ENCODE peak calls at places on chromosomes 11 and 22, in nine cellular contexts. I, X, F, A, T, C, G, D and H are unnamed samples.

GRCh38 chr22:18962308-18962635 is 26.2 kb upstream of the PRODH start:
- DNase-seq in I (no peak), X (no peak), F (no peak), A (no peak), T (no peak), C (no peak), G (no peak), D (no peak), H (no peak)

GRCh38 chr11:67345949-67346819 is 7.2 kb downstream of the POLD4 start:
- DNase-seq in I (peak; percentile 97), X (peak; percentile 29), F (peak; percentile 57), A (no peak), T (peak; percentile 77), C (no peak), G (peak; percentile 37), D (no peak), H (peak; percentile 22)

GRCh38 chr11:68021167-68021787 is 9.2 kb upstream of the NDUFS8 start:
- DNase-seq in I (peak; percentile 81), X (peak; percentile 24), F (peak; percentile 56), A (no peak), T (peak; percentile 38), C (no peak), G (no peak), D (no peak), H (no peak)

GRCh38 chr22:43158778-43159483 is 7.6 kb downstream of the TSPO start:
- DNase-seq in I (no peak), X (no peak), F (no peak), A (no peak), T (no peak), C (no peak), G (no peak), D (no peak), H (no peak)

GRCh38 chr11:91163619-91164451 is 941.0 kb upstream of the CHORDC1 start:
- DNase-seq in I (peak; percentile 44), X (peak; percentile 25), F (no peak), A (no peak), T (peak; percentile 18), C (no peak), G (no peak), D (no peak), H (no peak)

GRCh38 chr22:46070215-46070721 is 80.1 kb upstream of the PPARA start:
- DNase-seq in I (peak; percentile 80), X (peak; percentile 16), F (peak; percentile 82), A (no peak), T (peak; percentile 74), C (peak; percentile 91), G (no peak), D (no peak), H (no peak)

GRCh38 chr11:18566406-18566805 is 22.1 kb downstream of the UEVLD start:
- DNase-seq in I (no peak), X (no peak), F (no peak), A (no peak), T (no peak), C (no peak), G (no peak), D (no peak), H (no peak)

GRCh38 chr11:116972692-116973091 is 125.5 kb downstream of the SIK3 start:
- DNase-seq in I (peak; percentile 19), X (no peak), F (no peak), A (no peak), T (no peak), C (no peak), G (no peak), D (no peak), H (no peak)

GRCh38 chr22:41485033-41485432 is 16.1 kb downstream of the ACO2 start:
- DNase-seq in I (no peak), X (no peak), F (no peak), A (no peak), T (no peak), C (no peak), G (no peak), D (no peak), H (no peak)

GRCh38 chr11:96328395-96329010 is 14.5 kb downstream of the MAML2 start:
- DNase-seq in I (no peak), X (no peak), F (no peak), A (no peak), T (peak; percentile 34), C (no peak), G (no peak), D (no peak), H (no peak)

GRCh38 chr11:1502168-1502955 is 15.8 kb upstream of the MOB2 start:
- DNase-seq in I (no peak), X (no peak), F (no peak), A (no peak), T (no peak), C (no peak), G (no peak), D (no peak), H (no peak)

GRCh38 chr22:24580276-24580675 is 12.6 kb downstream of the LRRC75B start:
- DNase-seq in I (no peak), X (no peak), F (no peak), A (no peak), T (peak; percentile 81), C (no peak), G (no peak), D (peak; percentile 78), H (no peak)

GRCh38 chr11:776459-777287 is 614 bp downstream of the GATD1 start:
- DNase-seq in I (no peak), X (peak; percentile 90), F (no peak), A (peak; percentile 62), T (peak; percentile 33), C (peak; percentile 70), G (no peak), D (no peak), H (no peak)

GRCh38 chr11:22415481-22415880 is 77.3 kb downstream of the SLC17A6 start:
- DNase-seq in I (no peak), X (no peak), F (no peak), A (no peak), T (no peak), C (no peak), G (no peak), D (no peak), H (no peak)

GRCh38 chr11:62132188-62132587 is 8.4 kb downstream of the INCENP start:
- DNase-seq in I (no peak), X (no peak), F (no peak), A (peak; percentile 3), T (no peak), C (no peak), G (no peak), D (no peak), H (no peak)

GRCh38 chr22:17214416-17215043 is 4.7 kb downstream of the ADA2 start:
- DNase-seq in I (no peak), X (no peak), F (no peak), A (no peak), T (no peak), C (no peak), G (no peak), D (no peak), H (no peak)

GRCh38 chr22:17213976-17214375 is 5.3 kb downstream of the ADA2 start:
- DNase-seq in I (peak; percentile 24), X (peak; percentile 59), F (peak; percentile 67), A (no peak), T (peak; percentile 64), C (peak; percentile 70), G (peak; percentile 29), D (no peak), H (no peak)

GRCh38 chr22:17222503-17222902 is 3.3 kb upstream of the ADA2 start:
- DNase-seq in I (no peak), X (no peak), F (no peak), A (no peak), T (no peak), C (no peak), G (no peak), D (no peak), H (no peak)

GRCh38 chr22:17217179-17217578 is 2.1 kb downstream of the ADA2 start:
- DNase-seq in I (no peak), X (no peak), F (no peak), A (no peak), T (no peak), C (no peak), G (peak; percentile 33), D (no peak), H (peak; percentile 73)

DNA sequence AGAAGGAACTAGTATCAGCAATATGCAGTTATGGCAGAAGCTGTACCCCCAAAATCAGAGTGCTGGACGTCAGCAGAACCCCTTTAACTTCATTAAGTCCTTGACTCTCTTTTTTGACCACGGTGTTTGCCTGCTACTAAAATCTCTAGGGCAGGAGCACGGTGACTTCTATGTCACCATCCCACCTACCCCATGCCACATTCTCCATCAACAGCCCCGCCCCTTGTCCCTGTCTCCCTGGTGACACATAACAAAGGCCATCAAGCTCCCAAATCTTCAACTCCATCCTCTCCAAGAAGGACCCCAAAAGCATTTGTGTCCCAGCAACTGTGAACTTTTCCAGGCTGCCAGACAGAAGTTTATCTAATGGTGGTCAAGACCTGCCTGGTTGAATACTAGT is 894 bp downstream of the ADA2 start:
- DNase-seq in I (no peak), X (no peak), F (no peak), A (no peak), T (no peak), C (no peak), G (no peak), D (no peak), H (no peak)
- H3K4me3 ChIP-seq in I (no peak overlapping the region), X (no peak overlapping the region), F (no peak overlapping the region), A (no peak overlapping the region), T (no peak overlapping the region), C (peak overlapping the region; percentile 25), G (peak overlapping the region; percentile 94), D (no peak overlapping the region), H (peak overlapping the region; percentile 89)

GRCh38 chr22:22208657-22209056 is 35.9 kb upstream of the VPREB1 start:
- DNase-seq in I (no peak), X (no peak), F (no peak), A (no peak), T (no peak), C (no peak), G (no peak), D (no peak), H (no peak)
- H3K4me3 ChIP-seq in I (no peak overlapping the region), X (no peak overlapping the region), F (no peak overlapping the region), A (no peak overlapping the region), T (no peak overlapping the region), C (no peak overlapping the region), G (no peak overlapping the region), D (no peak overlapping the region), H (no peak overlapping the region)

GRCh38 chr22:36029406-36029755 is 757 bp upstream of the RBFOX2 start:
- DNase-seq in I (no peak), X (no peak), F (no peak), A (no peak), T (no peak), C (no peak), G (no peak), D (no peak), H (no peak)
- H3K4me3 ChIP-seq in I (peak overlapping the region; percentile 98), X (peak overlapping the region; percentile 7), F (peak overlapping the region; percentile 24), A (peak overlapping the region; percentile 66), T (peak overlapping the region; percentile 59), C (peak overlapping the region; percentile 95), G (peak overlapping the region; percentile 45), D (peak overlapping the region; percentile 61), H (peak overlapping the region; percentile 58)

DNA sequence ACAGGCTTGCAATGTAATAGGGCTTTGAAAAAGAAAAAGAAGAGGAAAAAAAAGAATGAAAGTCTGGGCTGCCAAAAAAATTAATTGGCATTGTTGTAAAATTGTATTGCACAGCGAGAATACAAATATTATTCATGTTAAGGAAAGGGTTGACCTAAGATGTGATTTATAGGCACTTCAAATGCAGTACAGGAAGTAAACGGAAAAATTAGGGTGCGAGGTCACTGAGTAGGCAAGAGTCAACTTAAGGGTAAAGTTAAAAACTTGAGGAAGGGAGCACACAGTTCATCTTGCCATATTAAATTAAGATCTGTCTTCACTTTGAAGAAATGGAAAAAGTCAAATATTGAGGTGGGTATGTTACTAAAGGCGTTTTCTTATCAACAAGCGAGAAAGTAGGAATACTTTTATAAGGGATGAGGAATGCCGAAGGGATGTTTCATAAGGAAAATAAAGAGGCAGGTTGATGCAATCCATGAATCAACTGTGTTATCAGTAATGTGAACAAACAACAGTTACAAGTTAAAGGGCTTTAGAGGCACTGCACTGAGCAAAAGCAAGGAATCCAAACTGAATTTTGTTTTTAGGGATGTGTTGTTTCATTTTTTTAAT is 123.0 kb downstream of the WT1 start:
- DNase-seq in I (peak; percentile 67), X (no peak), F (no peak), A (no peak), T (peak; percentile 46), C (no peak), G (no peak), D (no peak), H (no peak)
- H3K4me3 ChIP-seq in I (peak overlapping the region; percentile 18), X (no peak overlapping the region), F (no peak overlapping the region), A (no peak overlapping the region), T (peak overlapping the region; percentile 18), C (no peak overlapping the region), G (no peak overlapping the region), D (no peak overlapping the region), H (no peak overlapping the region)